ENCODE peak calls at places on chromosomes 6 and 20, in four cellular contexts. M is mesenchymal stem cell; I is fibroblast of lung; H is CD4-positive, alpha-beta memory T cell. Z is an unnamed sample.

GRCh38 chr6:149711711-149712110 is 6.2 kb downstream of the LATS1 start:
- DNase-seq in M (no peak), I (no peak), H (no peak), Z (no peak)

GRCh38 chr20:23065438-23066201 is 16.1 kb upstream of the THBD start:
- DNase-seq in M (no peak), I (no peak), H (no peak), Z (no peak)

GRCh38 chr6:30325150-30325872 is 1.4 kb upstream of the TRIM39 start:
- DNase-seq in M (peak; percentile 87), I (peak; percentile 41), H (peak; percentile 86), Z (peak; percentile 76)

GRCh38 chr6:161169060-161169459 is 104.8 kb downstream of the AGPAT4 start:
- DNase-seq in M (peak; percentile 10), I (peak; percentile 20), H (no peak), Z (no peak)

GRCh38 chr6:152897807-152898399 is 84.9 kb downstream of the FBXO5 start:
- DNase-seq in M (peak; percentile 56), I (peak; percentile 41), H (peak; percentile 44), Z (peak; percentile 73)

GRCh38 chr20:61608275-61609085 is 356.4 kb downstream of the CDH4 start:
- DNase-seq in M (peak; percentile 18), I (peak; percentile 25), H (no peak), Z (peak; percentile 6)

GRCh38 chr20:35120012-35120701 is 27.0 kb downstream of the EDEM2 start:
- DNase-seq in M (peak; percentile 71), I (peak; percentile 61), H (no peak), Z (peak; percentile 20)

GRCh38 chr20:59520814-59521213 is 83.5 kb upstream of the PHACTR3 start:
- DNase-seq in M (no peak), I (no peak), H (no peak), Z (no peak)

GRCh38 chr6:159444073-159444472 is 249.0 kb downstream of the SOD2 start:
- DNase-seq in M (no peak), I (no peak), H (no peak), Z (peak; percentile 5)

DNA sequence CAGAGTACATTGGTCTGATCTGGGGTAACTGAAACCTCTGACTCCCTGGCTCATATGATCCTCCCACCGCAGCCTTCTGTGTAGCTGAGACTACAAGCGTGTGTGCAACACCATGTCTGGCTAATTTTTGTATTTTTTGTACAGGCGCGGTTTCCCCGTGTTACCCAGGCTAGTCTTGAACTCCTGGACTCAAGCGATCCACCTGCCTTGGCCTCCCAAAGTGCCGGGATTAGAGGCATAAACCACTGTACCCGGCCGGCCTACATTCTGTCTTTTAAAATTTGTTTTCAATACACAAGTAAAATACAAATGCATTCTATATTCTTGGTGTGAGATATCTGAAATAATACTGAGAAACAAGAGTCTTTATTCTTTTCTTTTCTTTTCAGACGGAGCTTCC is 1.7 kb upstream of the CBFA2T2 start:
- DNase-seq in M (no peak), I (no peak), H (no peak), Z (no peak)
- H3K4me3 ChIP-seq in M (no peak overlapping the region), I (no peak overlapping the region), H (no peak overlapping the region), Z (no peak overlapping the region)

GRCh38 chr6:16730720-16731502 is 30.3 kb downstream of the ATXN1 start:
- DNase-seq in M (peak; percentile 32), I (no peak), H (peak; percentile 69), Z (no peak)
- H3K4me1 ChIP-seq in M (peaks cover 13% of the 10 kb centered on the region), I (peaks cover 4% of the 10 kb centered on the region), H (peaks cover 42% of the 10 kb centered on the region), Z (peaks cover 24% of the 10 kb centered on the region)

GRCh38 chr6:7894272-7895124 is 16.1 kb downstream of the TXNDC5 start:
- DNase-seq in M (no peak), I (no peak), H (no peak), Z (no peak)
- H3K36me3 ChIP-seq in M (peaks cover 70% of the 10 kb centered on the region), I (peaks cover 15% of the 10 kb centered on the region), H (peaks cover 26% of the 10 kb centered on the region), Z (peaks cover 99% of the 10 kb centered on the region)

GRCh38 chr20:53621482-53622246 is 28.0 kb upstream of the ZNF217 start:
- DNase-seq in M (peak; percentile 66), I (peak; percentile 91), H (no peak), Z (peak; percentile 76)
- H3K4me3 ChIP-seq in M (no peak overlapping the region), I (no peak overlapping the region), H (no peak overlapping the region), Z (peak overlapping the region; percentile 15)

GRCh38 chr20:45395114-45395415 is 13.0 kb upstream of the DBNDD2 start:
- DNase-seq in M (no peak), I (no peak), H (no peak), Z (no peak)
- H3K4me1 ChIP-seq in M (no peaks in the 10 kb centered on the region), I (no peaks in the 10 kb centered on the region), H (no peaks in the 10 kb centered on the region), Z (no peaks in the 10 kb centered on the region)

GRCh38 chr20:62898093-62898964 is 28.0 kb downstream of the DIDO1 start:
- DNase-seq in M (no peak), I (no peak), H (no peak), Z (no peak)

GRCh38 chr20:62900692-62901584 is 25.4 kb downstream of the DIDO1 start:
- DNase-seq in M (peak; percentile 24), I (no peak), H (peak; percentile 39), Z (no peak)

GRCh38 chr20:62900052-62900691 is 26.1 kb downstream of the DIDO1 start:
- DNase-seq in M (peak; percentile 77), I (peak; percentile 75), H (peak; percentile 77), Z (peak; percentile 83)

GRCh38 chr20:62898970-62899632 is 27.2 kb downstream of the DIDO1 start:
- DNase-seq in M (no peak), I (no peak), H (no peak), Z (no peak)

DNA sequence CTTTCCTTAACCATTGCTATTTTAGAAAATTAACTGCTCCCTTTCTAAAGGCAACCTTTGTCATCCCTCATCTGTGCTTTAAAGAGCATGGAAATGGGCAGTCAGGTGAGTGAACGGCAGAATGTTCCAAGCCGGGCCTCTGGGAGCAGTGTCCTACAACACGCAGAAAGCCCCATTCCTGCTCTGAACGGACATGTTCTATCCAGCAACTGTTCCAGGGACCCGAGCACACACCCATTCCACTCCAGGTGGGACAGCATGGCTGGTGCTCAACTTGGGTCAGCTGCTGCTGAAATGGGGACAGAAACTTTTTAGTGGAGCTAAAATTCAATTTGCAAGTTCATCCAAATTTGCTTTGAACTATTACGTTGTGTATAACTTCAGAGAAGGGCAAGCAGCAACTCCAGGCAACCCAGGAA is 26.7 kb downstream of the DIDO1 start:
- DNase-seq in M (no peak), I (no peak), H (no peak), Z (peak; percentile 27)
- H3K36me3 ChIP-seq in M (peaks cover 38% of the 10 kb centered on the region), I (peaks cover 16% of the 10 kb centered on the region), H (peaks cover 36% of the 10 kb centered on the region), Z (peaks cover 63% of the 10 kb centered on the region)

DNA sequence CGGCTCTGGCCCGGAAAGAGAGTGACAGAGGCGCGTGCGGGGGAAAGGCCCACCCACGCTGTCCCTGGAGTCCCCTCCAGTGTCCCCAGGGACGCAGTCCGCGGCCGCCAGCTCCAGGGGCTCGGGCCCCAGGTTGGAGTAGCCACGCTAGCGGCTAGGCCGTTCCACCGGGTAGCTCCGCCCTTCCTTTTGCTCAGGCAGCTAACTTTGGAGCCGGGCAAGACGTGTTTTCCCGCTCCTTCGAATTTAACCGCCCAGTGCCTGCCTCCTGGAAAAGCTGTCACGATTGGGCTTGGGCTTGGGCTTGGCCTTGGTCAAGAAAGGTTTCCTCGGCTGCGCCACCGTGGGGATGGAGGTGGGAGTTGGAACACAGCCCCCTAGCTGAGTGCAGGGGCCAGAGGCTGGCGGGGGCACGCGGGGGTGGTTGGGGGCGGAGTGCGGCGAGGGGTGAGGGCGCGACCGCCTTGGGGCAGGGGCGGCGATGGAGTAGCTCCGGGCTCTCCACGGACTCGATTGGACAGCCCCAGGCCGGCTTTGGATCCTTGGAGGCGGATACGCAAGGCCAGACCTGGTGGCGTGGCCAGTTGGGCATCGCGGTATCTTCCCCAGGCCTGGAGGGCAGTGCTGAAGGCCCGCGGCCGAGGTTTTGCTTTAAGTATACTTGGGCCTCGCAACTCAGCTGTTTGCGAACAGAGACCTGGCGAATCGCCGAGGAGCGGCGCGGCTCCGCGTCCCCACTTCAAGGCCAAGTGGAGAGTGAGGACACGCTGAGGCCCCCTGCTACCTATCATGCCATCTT is 4.5 kb downstream of the LINC00237 start:
- DNase-seq in M (no peak), I (no peak), H (no peak), Z (no peak)
- H3K4me3 ChIP-seq in M (peak overlapping the region; percentile 75), I (no peak overlapping the region), H (peak overlapping the region; percentile 45), Z (peak overlapping the region; percentile 80)

GRCh38 chr6:15299430-15300131 is 53.7 kb downstream of the JARID2 start:
- DNase-seq in M (no peak), I (no peak), H (no peak), Z (peak; percentile 38)

GRCh38 chr6:15304337-15305078 is 58.6 kb downstream of the JARID2 start:
- DNase-seq in M (no peak), I (no peak), H (no peak), Z (no peak)

GRCh38 chr6:15303162-15303919 is 57.5 kb downstream of the JARID2 start:
- DNase-seq in M (no peak), I (no peak), H (no peak), Z (no peak)

GRCh38 chr6:15303920-15304291 is 58.0 kb downstream of the JARID2 start:
- DNase-seq in M (no peak), I (no peak), H (no peak), Z (no peak)

DNA sequence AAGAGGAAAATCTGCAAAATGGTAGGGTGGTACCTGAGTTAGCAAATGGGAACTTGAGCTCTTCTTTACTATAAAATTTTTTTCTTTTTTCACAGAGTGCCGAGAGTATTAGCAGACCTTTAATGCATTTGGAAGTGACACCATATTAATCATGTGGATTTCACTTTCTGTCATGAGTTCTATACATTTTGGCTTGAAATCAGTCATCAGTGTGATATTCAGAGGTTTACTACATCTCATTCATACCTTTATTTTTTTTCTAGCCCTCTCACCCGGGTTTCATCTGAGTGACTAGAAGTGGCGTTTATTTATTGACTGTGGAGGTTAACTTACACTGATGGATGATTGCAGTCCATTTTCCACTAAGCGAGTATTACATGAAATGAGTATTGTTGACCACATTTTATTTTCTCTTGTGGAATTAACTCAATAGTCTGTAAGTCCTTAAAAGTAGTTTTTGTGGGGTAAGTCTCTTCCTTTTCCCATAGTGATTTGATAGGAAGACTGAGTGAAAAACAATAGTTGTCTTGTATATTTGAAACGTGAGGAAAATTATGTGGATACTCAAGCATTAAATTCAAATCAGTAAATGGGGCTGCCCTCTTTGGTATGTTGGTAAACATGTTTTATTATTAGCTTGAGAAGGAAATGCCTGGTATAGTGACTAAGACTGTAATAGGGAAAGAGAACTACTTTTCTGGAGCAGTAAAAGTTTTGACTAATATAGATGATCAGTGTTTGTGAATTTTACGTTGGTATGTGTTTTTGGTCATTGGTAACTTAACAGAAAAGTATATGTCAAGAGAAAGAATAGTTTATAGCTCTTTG is 55.5 kb downstream of the JARID2 start:
- DNase-seq in M (no peak), I (no peak), H (no peak), Z (no peak)
- H3K4me1 ChIP-seq in M (peaks cover 6% of the 10 kb centered on the region), I (peaks cover 9% of the 10 kb centered on the region), H (peaks cover 80% of the 10 kb centered on the region), Z (peaks cover 42% of the 10 kb centered on the region)

DNA sequence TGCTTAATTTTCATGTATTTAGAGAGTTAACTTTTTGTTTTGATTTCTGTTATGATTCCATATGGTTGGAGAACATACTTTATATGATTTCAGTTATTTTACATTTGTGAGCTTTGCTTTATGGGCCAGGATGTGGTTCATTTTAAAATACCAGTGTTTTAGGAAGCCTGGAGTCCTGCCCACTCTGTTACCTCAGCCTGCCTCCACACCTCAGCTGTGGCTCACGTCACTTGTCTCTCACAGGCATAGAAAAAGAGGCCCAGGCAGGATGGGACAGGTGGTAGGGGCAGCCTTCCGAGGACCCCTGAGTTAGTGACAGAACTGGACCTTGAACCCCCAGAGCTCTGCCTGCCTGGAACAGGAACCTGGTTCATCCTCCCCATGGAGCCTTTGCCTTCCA is 16.0 kb downstream of the PSMF1 start:
- DNase-seq in M (no peak), I (no peak), H (no peak), Z (no peak)
- H3K36me3 ChIP-seq in M (peaks cover 29% of the 10 kb centered on the region), I (peaks cover 13% of the 10 kb centered on the region), H (peaks cover 69% of the 10 kb centered on the region), Z (peaks cover 89% of the 10 kb centered on the region)

GRCh38 chr6:154994881-154995240 is 254 bp upstream of the TIAM2 start:
- DNase-seq in M (no peak), I (no peak), H (no peak), Z (no peak)
- H3K4me3 ChIP-seq in M (peak overlapping the region; percentile 65), I (peak overlapping the region; percentile 38), H (no peak overlapping the region), Z (peak overlapping the region; percentile 83)

Z was measured in adipocyte.